ENCODE peak calls at places on chromosomes 16 and 17, in seven cellular contexts. N, X, D, I, Y, W and E are unnamed samples.
A peak's percentile ranks its signal among the peaks of the same experiment; 100 is the strongest.

GRCh38 chr17:15261063-15261817 is 3.9 kb downstream of the PMP22 start:
- DNase-seq in N (peak; percentile 77), X (peak; percentile 48), D (peak; percentile 50), I (peak; percentile 76), Y (no peak), W (no peak), E (peak; percentile 14)

GRCh38 chr17:47652570-47652969 is 2.9 kb downstream of the KPNB1 start:
- DNase-seq in N (no peak), X (no peak), D (peak; percentile 29), I (no peak), Y (no peak), W (no peak), E (no peak)

GRCh38 chr16:8990445-8990844 is 26.7 kb upstream of the USP7 start:
- DNase-seq in N (peak; percentile 39), X (no peak), D (no peak), I (no peak), Y (no peak), W (no peak), E (no peak)

GRCh38 chr17:47879028-47879585 is 16.9 kb upstream of the SP2 start:
- DNase-seq in N (no peak), X (no peak), D (peak; percentile 68), I (no peak), Y (no peak), W (no peak), E (peak; percentile 17)

GRCh38 chr16:2748757-2749455 is 3.5 kb upstream of the SRRM2 start:
- DNase-seq in N (no peak), X (no peak), D (no peak), I (no peak), Y (no peak), W (no peak), E (no peak)

GRCh38 chr17:49775546-49776260 is 11.8 kb upstream of the FAM117A start:
- DNase-seq in N (peak; percentile 38), X (no peak), D (no peak), I (no peak), Y (no peak), W (no peak), E (no peak)

GRCh38 chr16:78519896-78520295 is 420.4 kb downstream of the WWOX start:
- DNase-seq in N (no peak), X (no peak), D (no peak), I (no peak), Y (no peak), W (no peak), E (no peak)

GRCh38 chr16:21283521-21284289 is 5.6 kb upstream of the CRYM start:
- DNase-seq in N (peak; percentile 89), X (no peak), D (peak; percentile 38), I (peak; percentile 79), Y (peak; percentile 51), W (peak; percentile 37), E (peak; percentile 5)

GRCh38 chr17:17377568-17377967 is 74.4 kb downstream of the NT5M start:
- DNase-seq in N (no peak), X (no peak), D (no peak), I (no peak), Y (peak; percentile 61), W (peak; percentile 61), E (no peak)

GRCh38 chr17:51085150-51085805 is 35.4 kb downstream of the SPAG9 start:
- DNase-seq in N (no peak), X (no peak), D (no peak), I (no peak), Y (no peak), W (no peak), E (no peak)

DNA sequence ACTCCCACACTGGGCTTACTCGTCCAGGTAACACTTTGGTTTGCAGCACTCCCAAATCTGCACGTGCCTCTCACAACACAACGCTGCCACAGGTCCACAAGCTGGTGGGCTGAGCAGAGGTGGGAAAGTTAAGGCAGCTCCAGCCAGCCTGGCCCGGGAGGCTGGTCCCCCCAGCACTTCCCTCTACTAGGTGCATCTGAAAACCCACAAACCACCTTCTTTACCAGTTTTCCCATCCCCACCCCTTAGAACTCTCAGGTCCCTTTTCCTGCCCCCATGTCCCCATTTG is 1.4 kb upstream of the GAA start:
- DNase-seq in N (no peak), X (no peak), D (no peak), I (no peak), Y (no peak), W (no peak), E (peak; percentile 11)
- TF ChIP-seq CTCF in N (no peak), X (no peak), D (no peak), I (no peak), Y (no peak), W (no peak), E (no peak)

GRCh38 chr17:70945386-70945785 is 776.1 kb downstream of the KCNJ2 start:
- DNase-seq in N (peak; percentile 70), X (no peak), D (peak; percentile 10), I (no peak), Y (no peak), W (no peak), E (no peak)
- TF ChIP-seq CTCF in N (peak; percentile 51), X (no peak), D (no peak), I (no peak), Y (no peak), W (no peak), E (no peak)

GRCh38 chr16:720990-721764 is at the start of gene ANTKMT:
- DNase-seq in N (peak; percentile 97), X (peak; percentile 68), D (peak; percentile 58), I (peak; percentile 94), Y (peak; percentile 84), W (peak; percentile 75), E (peak; percentile 85)
- TF ChIP-seq CTCF in N (no peak), X (peak; percentile 34), D (no peak), I (no peak), Y (no peak), W (peak; percentile 2), E (no peak)

GRCh38 chr17:64343833-64344637 is 46.6 kb downstream of the PECAM1 start:
- DNase-seq in N (peak; percentile 15), X (peak; percentile 32), D (peak; percentile 91), I (peak; percentile 69), Y (peak; percentile 90), W (peak; percentile 87), E (peak; percentile 41)
- TF ChIP-seq CTCF in N (no peak), X (no peak), D (no peak), I (no peak), Y (no peak), W (no peak), E (no peak)

GRCh38 chr16:5639531-5639930 is 541.9 kb upstream of the EEF2KMT start:
- DNase-seq in N (no peak), X (no peak), D (no peak), I (no peak), Y (no peak), W (no peak), E (no peak)

GRCh38 chr16:5634781-5635180 is 537.2 kb upstream of the EEF2KMT start:
- DNase-seq in N (no peak), X (no peak), D (no peak), I (no peak), Y (no peak), W (no peak), E (no peak)

DNA sequence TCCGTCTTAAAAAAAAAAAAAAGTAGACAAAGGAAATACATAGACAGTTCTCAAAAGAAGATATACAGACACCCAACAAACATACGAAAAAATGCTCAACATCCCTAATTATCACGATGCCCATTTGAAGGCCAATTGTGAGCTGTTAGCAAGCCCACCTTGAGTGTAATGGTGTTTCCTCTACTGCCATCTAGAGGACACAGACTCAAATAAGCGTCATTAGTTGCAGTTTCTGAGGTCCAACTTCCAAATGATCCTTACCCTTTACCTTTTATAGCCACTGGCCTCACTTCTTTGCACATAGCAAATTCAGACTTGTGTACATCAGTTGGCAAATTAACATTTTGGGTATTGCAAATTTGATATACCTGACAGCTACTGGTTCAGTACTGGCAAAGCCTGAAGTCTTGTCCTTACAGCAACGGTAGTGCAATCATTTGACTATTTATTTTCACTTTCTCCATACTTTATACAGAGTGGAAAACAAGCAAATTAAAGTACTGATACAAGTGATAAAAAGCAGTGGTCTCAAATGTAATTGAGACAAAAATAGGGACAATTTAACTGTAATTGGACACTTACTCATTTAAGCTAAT is 536.3 kb upstream of the EEF2KMT start:
- DNase-seq in N (peak; percentile 80), X (no peak), D (peak; percentile 25), I (peak; percentile 54), Y (no peak), W (no peak), E (no peak)
- TF ChIP-seq CTCF in N (peak; percentile 73), X (no peak), D (peak; percentile 32), I (peak; percentile 53), Y (peak; percentile 31), W (no peak), E (peak; percentile 50)

DNA sequence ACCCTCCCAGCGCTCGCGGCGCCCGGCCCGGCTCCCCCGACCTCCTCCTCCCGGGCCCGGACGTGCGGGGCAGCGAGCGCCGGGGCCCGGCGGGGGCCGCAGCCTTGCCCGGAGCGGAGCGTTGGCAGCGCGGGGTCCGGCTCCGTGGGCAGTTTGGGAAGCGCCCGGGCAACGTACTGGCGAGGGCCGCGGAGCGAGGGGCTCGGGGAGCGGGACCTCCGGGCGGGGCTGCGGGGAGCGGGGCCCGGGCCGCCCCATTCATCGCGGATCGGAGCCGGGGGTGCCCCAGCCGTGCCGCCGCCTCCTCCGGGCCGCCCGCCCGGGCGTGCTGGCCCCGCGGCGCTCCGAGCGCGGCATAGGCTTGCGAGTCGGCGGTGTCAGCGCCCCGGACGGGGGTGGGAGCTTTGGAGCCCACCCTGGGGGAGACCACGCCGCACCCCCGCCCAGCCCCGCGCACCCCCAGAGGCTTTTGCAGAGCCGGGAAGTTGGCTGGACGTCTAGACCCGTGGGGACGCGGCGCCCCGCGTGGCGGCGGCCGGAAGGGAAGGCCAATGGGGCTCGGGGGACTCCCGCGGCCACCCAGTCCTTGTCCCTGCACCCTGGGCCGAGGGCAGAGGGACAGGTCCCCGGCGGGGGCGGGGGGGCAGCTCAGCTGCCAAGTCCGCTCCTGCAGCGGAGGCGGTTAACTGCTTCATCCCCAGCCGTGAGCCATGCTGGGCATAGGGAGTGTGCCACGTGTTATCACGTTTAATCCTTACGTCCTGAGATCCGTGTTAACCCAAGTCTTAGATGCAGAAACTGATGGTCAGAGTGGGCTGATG is 852 bp downstream of the ZNF469 start:
- DNase-seq in N (peak; percentile 39), X (no peak), D (peak; percentile 53), I (peak; percentile 64), Y (peak; percentile 38), W (no peak), E (no peak)
- TF ChIP-seq CTCF in N (peak; percentile 27), X (peak; percentile 45), D (peak; percentile 37), I (peak; percentile 60), Y (peak; percentile 24), W (peak; percentile 2), E (peak; percentile 27)

DNA sequence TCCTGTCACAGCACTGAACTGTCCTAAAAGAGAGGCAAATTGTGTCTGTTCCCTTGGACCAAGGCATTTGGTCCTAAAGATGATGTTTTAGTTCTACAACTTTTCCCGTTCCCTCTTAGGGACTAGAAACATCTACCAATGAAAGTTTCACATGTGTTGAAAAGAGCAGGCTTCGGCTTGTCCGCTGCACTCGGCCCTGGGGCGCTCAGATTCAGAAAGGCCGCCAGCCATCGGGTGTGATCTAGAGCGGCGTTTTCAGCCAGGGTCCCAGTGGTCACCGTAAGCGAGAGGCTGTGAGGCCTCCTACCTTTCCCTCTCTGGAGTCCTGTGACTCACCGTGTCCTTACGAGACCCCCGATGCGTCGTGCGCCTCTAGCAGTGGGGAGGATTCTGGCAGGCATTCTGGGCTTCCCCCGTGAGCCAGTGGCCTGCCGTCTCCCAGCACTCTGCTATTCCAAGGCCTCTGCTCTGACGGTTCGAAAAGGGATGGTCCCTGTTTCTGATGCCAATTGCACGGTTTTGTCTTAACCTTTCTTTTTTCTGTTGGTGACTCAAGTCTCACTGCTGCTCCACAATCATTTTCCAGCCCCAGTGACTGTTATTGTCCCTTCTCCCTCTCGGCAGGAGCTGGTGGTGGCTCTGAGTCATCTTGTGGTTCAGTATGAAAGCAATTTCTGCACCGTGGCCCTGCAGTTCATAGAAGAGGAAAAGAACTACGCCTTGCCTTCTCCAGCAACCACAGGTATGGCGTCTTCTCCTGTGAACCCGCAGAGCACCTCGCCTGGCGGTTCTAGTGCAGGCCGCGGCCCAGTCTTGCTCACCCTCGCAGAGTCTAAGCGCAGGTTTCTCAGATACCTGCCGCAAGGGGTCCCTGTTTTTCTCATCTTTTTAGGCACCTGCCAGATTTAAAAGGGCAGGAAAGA is 100.3 kb upstream of the CHMP6 start:
- DNase-seq in N (no peak), X (peak; percentile 24), D (peak; percentile 92), I (peak; percentile 26), Y (peak; percentile 56), W (no peak), E (peak; percentile 92)
- TF ChIP-seq CTCF in N (no peak), X (no peak), D (peak; percentile 19), I (no peak), Y (no peak), W (no peak), E (no peak)